ENCODE peak calls at places on chromosomes 7 and 10, in seven cellular contexts. H is neuronal stem cell, N is H9, W is IMR-90, S is mesenchymal stem cell, Z is mesendoderm, E is H1. G is an unnamed sample.

GRCh38 chr10:128050937-128051336 is 75.3 kb downstream of the MKI67 start:
- DNase-seq in H (no peak), N (no peak), W (no peak), S (no peak), Z (no peak), E (no peak), G (peak; percentile 10)

GRCh38 chr7:55108818-55109217 is 90.0 kb downstream of the EGFR start:
- DNase-seq in H (no peak), N (no peak), W (no peak), S (no peak), Z (no peak), E (no peak), G (no peak)

GRCh38 chr7:69932034-69932628 is 333.9 kb downstream of the AUTS2 start:
- DNase-seq in H (peak; percentile 35), N (no peak), W (peak; percentile 4), S (peak; percentile 14), Z (peak; percentile 47), E (no peak), G (peak; percentile 13)

GRCh38 chr7:79296553-79297320 is 156.7 kb downstream of the MAGI2 start:
- DNase-seq in H (no peak), N (no peak), W (no peak), S (no peak), Z (no peak), E (no peak), G (no peak)

GRCh38 chr10:95134490-95134889 is 59.5 kb upstream of the ACSM6 start:
- DNase-seq in H (no peak), N (no peak), W (no peak), S (no peak), Z (no peak), E (no peak), G (no peak)

GRCh38 chr7:66626236-66626957 is 2.3 kb upstream of the KCTD7 start:
- DNase-seq in H (no peak), N (no peak), W (peak; percentile 80), S (peak; percentile 77), Z (peak; percentile 61), E (no peak), G (peak; percentile 94)

GRCh38 chr10:98326621-98327027 is 58.6 kb upstream of the LOXL4 start:
- DNase-seq in H (no peak), N (no peak), W (no peak), S (no peak), Z (no peak), E (no peak), G (no peak)

GRCh38 chr10:121684276-121684675 is 86.0 kb upstream of the FGFR2 start:
- DNase-seq in H (no peak), N (no peak), W (no peak), S (no peak), Z (no peak), E (no peak), G (peak; percentile 97)

GRCh38 chr7:128954830-128955797 is 17.4 kb downstream of the IRF5 start:
- DNase-seq in H (no peak), N (no peak), W (peak; percentile 80), S (no peak), Z (no peak), E (no peak), G (no peak)

GRCh38 chr10:14486777-14487510 is 156.2 kb upstream of the FRMD4A start:
- DNase-seq in H (no peak), N (no peak), W (peak; percentile 94), S (no peak), Z (peak; percentile 35), E (no peak), G (no peak)

GRCh38 chr7:21526007-21526406 is 16.8 kb upstream of the DNAH11 start:
- DNase-seq in H (no peak), N (no peak), W (peak; percentile 5), S (no peak), Z (no peak), E (no peak), G (no peak)

GRCh38 chr7:83524286-83525075 is 124.5 kb downstream of the SEMA3E start:
- DNase-seq in H (no peak), N (no peak), W (peak; percentile 14), S (no peak), Z (peak; percentile 48), E (no peak), G (peak; percentile 89)

GRCh38 chr7:141225916-141226618 is 152.2 kb downstream of the TMEM178B start:
- DNase-seq in H (no peak), N (no peak), W (no peak), S (no peak), Z (no peak), E (no peak), G (no peak)

GRCh38 chr7:100170111-100170897 is 1.9 kb upstream of the GAL3ST4 start:
- DNase-seq in H (no peak), N (no peak), W (no peak), S (no peak), Z (no peak), E (no peak), G (no peak)

GRCh38 chr10:84160663-84161362 is 12.8 kb upstream of the GPR15LG start:
- DNase-seq in H (no peak), N (no peak), W (no peak), S (no peak), Z (peak; percentile 54), E (no peak), G (no peak)

GRCh38 chr7:158001003-158001402 is 586.6 kb downstream of the PTPRN2 start:
- DNase-seq in H (no peak), N (no peak), W (no peak), S (no peak), Z (no peak), E (no peak), G (no peak)

GRCh38 chr10:31129261-31129660 is 97.6 kb upstream of the ZNF438 start:
- DNase-seq in H (no peak), N (peak; percentile 49), W (peak; percentile 96), S (peak; percentile 85), Z (peak; percentile 89), E (no peak), G (no peak)

GRCh38 chr7:28180364-28181147 is at the start of gene JAZF1:
- DNase-seq in H (peak; percentile 57), N (peak; percentile 88), W (peak; percentile 63), S (peak; percentile 65), Z (peak; percentile 84), E (peak; percentile 46), G (peak; percentile 12)

GRCh38 chr7:26165950-26166680 is 14.1 kb downstream of the NFE2L3 start:
- DNase-seq in H (no peak), N (no peak), W (no peak), S (no peak), Z (no peak), E (no peak), G (peak; percentile 34)

GRCh38 chr10:47025540-47026300 is 114.5 kb downstream of the PTPN20 start:
- DNase-seq in H (no peak), N (peak; percentile 14), W (peak; percentile 72), S (no peak), Z (no peak), E (no peak), G (no peak)

GRCh38 chr7:101535333-101535732 is 93.8 kb downstream of the MYL10 start:
- DNase-seq in H (no peak), N (no peak), W (no peak), S (no peak), Z (no peak), E (no peak), G (no peak)

GRCh38 chr10:351770-352318 is 216.6 kb downstream of the ZMYND11 start:
- DNase-seq in H (no peak), N (no peak), W (no peak), S (no peak), Z (no peak), E (no peak), G (no peak)

GRCh38 chr10:350981-351501 is 215.8 kb downstream of the ZMYND11 start:
- DNase-seq in H (no peak), N (no peak), W (no peak), S (no peak), Z (no peak), E (no peak), G (no peak)

GRCh38 chr10:344582-345200 is 209.4 kb downstream of the ZMYND11 start:
- DNase-seq in H (no peak), N (no peak), W (no peak), S (no peak), Z (no peak), E (no peak), G (no peak)

GRCh38 chr10:349081-349480 is 213.8 kb downstream of the ZMYND11 start:
- DNase-seq in H (no peak), N (no peak), W (no peak), S (no peak), Z (no peak), E (no peak), G (no peak)

GRCh38 chr10:348456-348855 is 213.2 kb downstream of the ZMYND11 start:
- DNase-seq in H (no peak), N (peak; percentile 12), W (no peak), S (no peak), Z (no peak), E (no peak), G (no peak)
- H3K18ac ChIP-seq in H (no peak overlapping the region), N (no peak overlapping the region), W (no peak overlapping the region), S (no peak overlapping the region), Z (no peak overlapping the region), E (no peak overlapping the region), G (no peak overlapping the region)

DNA sequence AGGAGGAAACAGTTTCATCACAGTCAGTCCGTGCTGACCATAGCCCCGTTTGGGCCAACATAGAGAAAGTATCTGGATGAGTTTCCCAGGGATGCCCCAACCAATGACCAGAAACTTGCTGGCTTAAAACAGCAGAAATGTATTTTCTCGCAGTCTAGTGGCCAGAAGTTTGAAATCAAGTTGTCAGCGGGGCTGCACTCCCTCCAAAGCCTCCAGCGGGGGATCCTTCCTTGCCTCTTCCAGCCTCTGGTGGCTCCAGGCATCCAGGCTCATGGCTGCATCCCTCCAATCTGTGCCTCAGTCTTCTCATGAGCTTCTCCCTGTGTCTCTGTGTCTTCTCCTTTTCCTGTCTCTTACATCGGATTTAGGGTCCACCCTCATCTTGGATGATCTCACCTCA is 89.6 kb upstream of the CTBP2 start:
- DNase-seq in H (no peak), N (no peak), W (no peak), S (no peak), Z (no peak), E (no peak), G (no peak)
- H3K27me3 ChIP-seq in H (no peaks in the 10 kb centered on the region), N (no peaks in the 10 kb centered on the region), W (peaks cover 7% of the 10 kb centered on the region), S (peaks cover 10% of the 10 kb centered on the region), Z (no peaks in the 10 kb centered on the region), E (no peaks in the 10 kb centered on the region), G (no peaks in the 10 kb centered on the region)

GRCh38 chr10:78171633-78172032 is 138.0 kb downstream of the RPS24 start:
- DNase-seq in H (no peak), N (peak; percentile 78), W (no peak), S (no peak), Z (peak; percentile 74), E (no peak), G (no peak)
- H3K18ac ChIP-seq in H (no peak overlapping the region), N (peak overlapping the region; percentile 43), W (no peak overlapping the region), S (no peak overlapping the region), Z (no peak overlapping the region), E (peak overlapping the region; percentile 62), G (no peak overlapping the region)

GRCh38 chr10:132319853-132320669 is 11.9 kb upstream of the LRRC27 start:
- DNase-seq in H (no peak), N (no peak), W (peak; percentile 92), S (peak; percentile 94), Z (no peak), E (no peak), G (peak; percentile 74)

GRCh38 chr10:132320776-132321469 is 11.1 kb upstream of the LRRC27 start:
- DNase-seq in H (no peak), N (no peak), W (no peak), S (no peak), Z (no peak), E (no peak), G (no peak)

GRCh38 chr10:132322621-132323048 is 9.4 kb upstream of the LRRC27 start:
- DNase-seq in H (no peak), N (no peak), W (peak; percentile 30), S (peak; percentile 80), Z (peak; percentile 28), E (no peak), G (peak; percentile 38)

GRCh38 chr10:132325969-132326889 is 5.8 kb upstream of the LRRC27 start:
- DNase-seq in H (no peak), N (no peak), W (no peak), S (no peak), Z (no peak), E (no peak), G (no peak)

GRCh38 chr10:132321726-132322125 is 10.3 kb upstream of the LRRC27 start:
- DNase-seq in H (no peak), N (no peak), W (no peak), S (no peak), Z (no peak), E (no peak), G (no peak)
- H3K27me3 ChIP-seq in H (no peaks in the 10 kb centered on the region), N (no peaks in the 10 kb centered on the region), W (no peaks in the 10 kb centered on the region), S (no peaks in the 10 kb centered on the region), Z (no peaks in the 10 kb centered on the region), E (no peaks in the 10 kb centered on the region), G (no peaks in the 10 kb centered on the region)

G was measured in trophoblast cell.